ENCODE peak calls at places on chromosomes 12 and 14, in eight cellular contexts. T, A, Z, M, J, L, C and N are unnamed samples. For H3K4me1, the result is how much of the 10 kb centered on the place peaks cover.

GRCh38 chr12:49261726-49262125 is 3.2 kb upstream of the TUBA1C start:
- DNase-seq in T (no peak), A (no peak), Z (no peak), M (no peak), J (no peak), L (no peak), C (no peak), N (no peak)

GRCh38 chr12:13347241-13348043 is 150.9 kb downstream of the EMP1 start:
- DNase-seq in T (no peak), A (peak), Z (no peak), M (no peak), J (no peak), L (no peak), C (peak), N (peak)

GRCh38 chr12:47927346-47927745 is 22.6 kb upstream of the VDR start:
- DNase-seq in T (no peak), A (no peak), Z (no peak), M (no peak), J (no peak), L (no peak), C (no peak), N (no peak)

GRCh38 chr14:70741482-70741881 is 67.8 kb downstream of the MAP3K9 start:
- DNase-seq in T (no peak), A (no peak), Z (no peak), M (peak), J (no peak), L (no peak), C (no peak), N (no peak)

GRCh38 chr12:49538740-49539403 is at the start of gene KCNH3:
- DNase-seq in T (peak), A (peak), Z (peak), M (peak), J (peak), L (peak), C (peak), N (peak)

GRCh38 chr12:20024194-20024593 is 344.1 kb upstream of the PDE3A start:
- DNase-seq in T (no peak), A (no peak), Z (no peak), M (no peak), J (no peak), L (no peak), C (no peak), N (peak)

GRCh38 chr14:70886421-70887206 is 20.6 kb upstream of the PCNX1 start:
- DNase-seq in T (no peak), A (no peak), Z (no peak), M (no peak), J (no peak), L (no peak), C (no peak), N (no peak)

GRCh38 chr14:88863167-88863566 is 38.7 kb downstream of the TTC8 start:
- DNase-seq in T (no peak), A (no peak), Z (no peak), M (no peak), J (no peak), L (no peak), C (no peak), N (no peak)

GRCh38 chr12:32027684-32028355 is 68.6 kb downstream of the RESF1 start:
- DNase-seq in T (no peak), A (no peak), Z (no peak), M (no peak), J (no peak), L (no peak), C (no peak), N (no peak)

GRCh38 chr14:69038449-69039286 is 59.6 kb upstream of the ACTN1 start:
- DNase-seq in T (no peak), A (no peak), Z (no peak), M (no peak), J (no peak), L (no peak), C (no peak), N (no peak)

GRCh38 chr12:39003541-39004160 is 98.3 kb upstream of the CPNE8 start:
- DNase-seq in T (no peak), A (no peak), Z (no peak), M (no peak), J (no peak), L (no peak), C (no peak), N (no peak)

GRCh38 chr12:62285284-62285683 is 25.1 kb downstream of the USP15 start:
- DNase-seq in T (no peak), A (no peak), Z (no peak), M (no peak), J (no peak), L (no peak), C (no peak), N (no peak)
- H3K4me1 ChIP-seq in T (under half), A (under half), Z (under half), M (under half), J (under half), L (under half), C (under half), N (under half)

GRCh38 chr12:99383258-99383657 is 264.3 kb upstream of the GARIN6 start:
- DNase-seq in T (no peak), A (no peak), Z (no peak), M (no peak), J (no peak), L (no peak), C (no peak), N (no peak)

GRCh38 chr12:99381992-99382391 is 265.6 kb upstream of the GARIN6 start:
- DNase-seq in T (no peak), A (no peak), Z (no peak), M (no peak), J (no peak), L (no peak), C (no peak), N (no peak)

GRCh38 chr12:99380701-99381100 is 266.9 kb upstream of the GARIN6 start:
- DNase-seq in T (no peak), A (no peak), Z (no peak), M (no peak), J (no peak), L (no peak), C (no peak), N (no peak)
- H3K4me1 ChIP-seq in T (under half), A (under half), Z (under half), M (under half), J (under half), L (under half), C (under half), N (under half)

DNA sequence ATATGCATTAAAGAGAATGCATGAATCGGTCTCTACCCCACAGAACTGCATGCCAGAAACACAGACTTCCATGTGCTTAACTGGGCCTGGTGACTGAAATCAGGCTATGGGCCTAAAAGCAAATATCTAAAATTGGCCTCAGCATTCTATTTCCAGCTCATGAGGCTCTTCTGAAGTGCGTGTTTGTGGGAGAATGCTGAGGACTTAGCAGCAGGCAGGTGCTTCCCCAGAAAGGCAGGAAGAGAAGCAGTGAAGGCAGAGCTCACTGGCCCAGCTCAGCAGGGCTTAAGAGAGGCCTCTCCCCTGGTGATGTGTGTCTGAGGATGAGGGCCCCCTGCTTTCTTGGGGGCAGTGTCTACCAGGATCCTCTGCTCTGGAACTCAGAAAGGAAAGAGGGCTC is 48.6 kb downstream of the ADGRD1 start:
- DNase-seq in T (no peak), A (no peak), Z (no peak), M (no peak), J (no peak), L (no peak), C (no peak), N (peak)
- H3K4me1 ChIP-seq in T (under half), A (under half), Z (under half), M (under half), J (under half), L (under half), C (under half), N (under half)

DNA sequence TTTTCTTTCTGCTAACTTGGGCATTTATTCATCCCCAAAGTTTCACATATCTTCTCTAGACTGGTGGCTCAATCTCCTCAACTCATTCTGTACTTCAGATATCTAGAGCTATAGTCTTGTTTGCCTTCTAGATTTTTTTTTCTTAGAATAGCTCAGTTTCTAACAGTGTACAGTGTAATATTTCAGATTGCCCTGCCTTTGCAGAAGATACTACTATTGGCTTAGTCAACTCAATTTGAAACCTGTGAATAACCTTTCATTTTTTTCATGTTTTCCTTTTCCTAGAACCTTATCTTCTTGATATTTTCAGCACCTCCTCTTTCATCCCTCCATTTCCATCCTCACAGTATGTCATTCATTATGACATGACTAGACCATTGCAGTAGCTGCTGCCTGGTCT is 69.6 kb downstream of the OTOGL start:
- DNase-seq in T (no peak), A (no peak), Z (no peak), M (no peak), J (no peak), L (no peak), C (no peak), N (no peak)
- H3K4me1 ChIP-seq in T (under half), A (under half), Z (under half), M (under half), J (under half), L (under half), C (under half), N (under half)

DNA sequence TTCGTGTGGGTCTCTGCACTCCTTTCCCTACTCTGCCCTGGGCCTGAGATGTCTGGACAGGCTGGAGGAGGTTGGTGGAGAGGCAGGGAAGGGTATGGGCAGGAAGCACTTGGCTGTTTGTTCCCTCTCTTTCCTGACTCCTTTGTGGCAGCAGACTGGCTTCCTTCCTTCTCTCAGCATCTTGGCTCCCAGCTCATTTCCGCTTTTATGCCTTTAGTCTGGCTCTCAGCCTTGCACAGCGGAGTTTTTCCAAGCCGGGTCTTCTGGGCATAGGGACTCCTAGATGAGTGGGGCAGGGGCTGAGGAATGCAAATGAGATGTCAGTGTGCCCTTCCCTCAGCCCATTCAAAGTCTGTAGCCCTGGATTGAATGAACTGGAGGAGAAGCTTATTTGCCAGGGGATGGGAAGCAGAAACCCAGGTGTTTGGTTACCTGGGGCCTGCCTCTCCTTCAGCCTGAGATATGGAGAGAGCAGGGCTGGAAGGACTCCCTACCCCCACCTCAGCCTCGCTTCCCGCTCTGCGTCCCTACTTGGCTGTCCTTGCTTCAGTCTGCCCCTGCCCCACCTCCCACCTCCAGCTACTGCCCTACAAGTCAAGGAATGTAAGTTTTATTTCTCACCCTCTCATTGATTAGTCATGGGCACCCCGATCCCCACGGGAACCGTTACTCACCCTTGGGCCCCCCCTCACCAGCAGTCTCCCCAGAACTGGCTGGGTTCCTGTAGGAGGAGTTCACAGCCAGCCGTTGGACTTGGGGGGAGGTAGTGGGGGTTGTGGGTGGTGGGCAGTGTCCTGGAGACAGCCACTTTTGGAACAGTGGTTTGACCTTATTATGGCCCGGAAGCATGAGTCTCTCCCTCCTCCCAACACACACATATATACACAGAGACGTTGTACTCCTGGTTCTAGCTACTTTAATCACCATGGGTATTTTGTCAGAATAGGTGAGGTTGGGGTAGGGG is 9.3 kb upstream of the ITGA5 start:
- DNase-seq in T (peak), A (no peak), Z (peak), M (no peak), J (no peak), L (no peak), C (no peak), N (peak)
- H3K4me1 ChIP-seq in T (under half), A (under half), Z (half or more), M (half or more), J (under half), L (under half), C (under half), N (half or more)

DNA sequence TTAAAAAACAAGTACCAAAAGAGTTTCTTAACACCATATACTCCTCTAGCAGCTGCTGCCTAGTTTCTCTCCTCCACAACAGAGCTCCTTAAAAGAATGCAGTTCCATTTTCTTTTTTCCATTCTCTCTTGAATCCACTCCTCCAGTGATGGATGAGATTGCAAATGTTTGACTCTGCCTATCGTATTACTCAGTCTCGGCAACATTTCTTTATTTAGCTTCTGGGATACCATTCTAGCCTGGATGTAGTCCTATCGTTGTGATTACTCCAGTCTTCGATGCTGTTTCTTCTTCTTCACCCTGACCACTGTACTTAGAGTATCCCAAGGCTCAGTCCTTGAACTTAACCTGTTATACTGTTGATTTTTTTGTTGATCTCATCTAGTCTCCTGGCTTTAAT is 30.8 kb downstream of the CAND1 start:
- DNase-seq in T (no peak), A (no peak), Z (no peak), M (no peak), J (no peak), L (no peak), C (no peak), N (no peak)
- H3K4me1 ChIP-seq in T (under half), A (under half), Z (under half), M (under half), J (under half), L (under half), C (under half), N (under half)

DNA sequence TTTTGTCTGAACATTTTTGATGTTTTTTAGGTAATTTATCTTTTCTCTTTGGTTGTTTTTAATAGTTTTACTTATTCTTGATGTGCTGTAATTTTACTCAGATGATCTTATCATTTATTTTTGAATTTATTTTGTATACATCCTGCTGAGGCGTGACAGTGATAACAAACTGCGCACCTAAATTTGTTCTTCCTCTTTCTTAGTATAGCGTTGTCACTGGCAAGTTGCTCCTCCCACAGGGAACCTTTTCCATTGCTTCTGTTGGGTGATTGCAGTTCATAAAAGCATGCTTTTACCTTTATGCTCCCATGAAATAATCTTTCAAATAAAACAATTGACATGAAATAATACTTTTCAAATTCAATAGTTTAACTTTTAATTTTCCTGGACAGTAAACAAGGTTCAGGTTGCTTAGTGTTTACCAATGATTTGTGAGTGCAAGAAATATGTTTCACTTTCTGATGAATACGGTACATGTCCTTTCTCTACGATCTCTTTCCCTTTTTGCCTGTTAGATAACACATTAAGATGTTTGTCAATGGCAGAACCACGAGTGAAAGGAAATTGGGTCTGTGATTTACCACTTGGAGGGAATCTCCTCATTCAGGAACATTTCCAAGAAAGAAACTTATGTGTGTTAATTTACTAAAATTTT is 223.3 kb downstream of the CCDC91 start:
- DNase-seq in T (no peak), A (no peak), Z (no peak), M (no peak), J (no peak), L (no peak), C (no peak), N (no peak)
- H3K4me1 ChIP-seq in T (under half), A (under half), Z (under half), M (under half), J (under half), L (under half), C (under half), N (under half)

DNA sequence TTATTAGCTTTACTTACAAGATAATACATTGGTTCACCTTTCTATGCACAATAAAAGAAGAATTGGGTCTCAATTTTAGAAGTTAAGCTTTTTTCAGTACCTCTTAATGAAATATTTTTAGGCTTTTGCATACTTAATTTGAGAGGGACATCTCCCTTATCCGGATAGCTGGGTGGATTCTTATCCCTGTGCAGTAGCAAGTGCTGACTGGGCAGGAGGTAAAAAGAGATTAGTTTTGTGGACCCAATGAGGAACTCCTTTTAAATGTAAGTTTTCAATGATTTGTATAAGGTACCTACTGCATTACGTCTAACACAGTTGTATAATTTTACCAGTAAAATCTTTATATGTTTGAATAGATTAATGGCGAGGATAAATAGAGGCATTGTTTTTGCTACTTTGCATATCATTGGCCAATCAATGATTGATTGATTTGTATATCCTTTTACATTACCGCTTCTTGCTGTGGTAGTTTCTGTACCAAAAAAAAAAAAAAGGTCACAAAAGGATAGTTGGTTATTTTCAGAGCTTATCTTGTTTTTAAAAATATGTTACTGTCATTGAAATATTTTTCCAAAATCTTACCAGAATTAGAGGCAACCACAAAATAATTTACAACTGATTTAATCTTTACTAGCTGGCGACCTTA is 2.2 kb downstream of the CPSF6 start:
- DNase-seq in T (no peak), A (no peak), Z (no peak), M (no peak), J (no peak), L (no peak), C (no peak), N (no peak)
- H3K4me1 ChIP-seq in T (under half), A (under half), Z (under half), M (half or more), J (under half), L (under half), C (under half), N (under half)